ENCODE peak calls at places on chromosomes 1 and 21, in eight cellular contexts. A is HS-5, U is sciatic nerve, P is A172, L is astrocyte of the cerebellum, X is RWPE2, J is NCI-H146, I is GM12864. K is an unnamed sample.

GRCh38 chr1:115198938-115199337 is 109.6 kb upstream of the TSPAN2 start:
- DNase-seq in U (no peak), I (no peak), X (no peak), A (no peak), J (no peak), P (no peak), L (no peak), K (peak)

GRCh38 chr1:229303855-229304254 is 32.9 kb downstream of the RAB4A start:
- DNase-seq in J (no peak), X (no peak), U (no peak), A (no peak), P (no peak), L (no peak), I (no peak), K (no peak)

GRCh38 chr21:45366931-45367401 is 38.0 kb upstream of the COL18A1 start:
- DNase-seq in X (no peak), U (no peak), P (peak), A (peak), J (no peak), I (no peak), L (peak), K (peak)

GRCh38 chr1:163673756-163674155 is 352.0 kb downstream of the NUF2 start:
- DNase-seq in A (no peak), X (no peak), J (no peak), L (no peak), P (no peak), U (no peak), I (no peak), K (no peak)

GRCh38 chr1:22868331-22868730 is 104.3 kb downstream of the LACTBL1 start:
- DNase-seq in I (no peak), U (no peak), J (no peak), A (no peak), X (no peak), P (no peak), L (no peak), K (no peak)

GRCh38 chr21:35038772-35039145 is 10.3 kb downstream of the RUNX1 start:
- DNase-seq in P (no peak), J (no peak), A (no peak), X (no peak), I (no peak), L (no peak), U (no peak), K (no peak)

GRCh38 chr1:154519661-154520060 is 17.4 kb upstream of the SHE start:
- DNase-seq in I (no peak), X (no peak), L (no peak), U (peak), J (no peak), P (no peak), A (no peak), K (no peak)

GRCh38 chr1:54846716-54847284 is 40.2 kb downstream of the DHCR24 start:
- DNase-seq in J (no peak), X (no peak), A (no peak), I (no peak), L (no peak), U (no peak), P (no peak), K (no peak)

GRCh38 chr1:189708674-189709073 is 769.0 kb downstream of the BRINP3 start:
- DNase-seq in X (no peak), P (no peak), J (peak), I (no peak), A (no peak), L (no peak), U (no peak), K (no peak)

GRCh38 chr1:201450721-201451291 is 18.2 kb downstream of the PHLDA3 start:
- DNase-seq in J (peak), U (peak), I (no peak), L (peak), P (peak), A (no peak), X (no peak), K (no peak)

GRCh38 chr1:210123924-210124589 is 108.5 kb upstream of the SERTAD4 start:
- DNase-seq in L (peak), X (no peak), J (no peak), P (peak), I (no peak), A (peak), U (no peak), K (peak)

GRCh38 chr21:42563261-42564045 is 49.8 kb downstream of the SLC37A1 start:
- DNase-seq in P (no peak), L (no peak), X (no peak), A (no peak), I (no peak), J (no peak), U (peak), K (no peak)

GRCh38 chr1:154497026-154497806 is 4.8 kb upstream of the TDRD10 start:
- DNase-seq in J (no peak), I (peak), L (no peak), U (no peak), P (no peak), A (no peak), X (no peak), K (no peak)

GRCh38 chr21:33860332-33860879 is 55.2 kb downstream of the ATP5PO start:
- DNase-seq in P (no peak), L (no peak), I (no peak), J (no peak), X (no peak), U (no peak), A (no peak), K (no peak)

GRCh38 chr1:89844236-89844807 is 23.5 kb downstream of the LRRC8D start:
- DNase-seq in P (no peak), I (no peak), L (no peak), U (no peak), X (no peak), A (no peak), J (no peak), K (no peak)

GRCh38 chr1:39833616-39834015 is 45.0 kb upstream of the BMP8B start:
- DNase-seq in X (no peak), L (no peak), P (no peak), I (no peak), U (no peak), A (no peak), J (no peak), K (no peak)

GRCh38 chr1:77394166-77394565 is 112.3 kb downstream of the AK5 start:
- DNase-seq in P (peak), L (no peak), A (peak), X (no peak), J (no peak), I (no peak), U (no peak), K (no peak)

GRCh38 chr1:154736840-154737239 is 128.9 kb upstream of the ADAR start:
- DNase-seq in J (no peak), A (peak), P (peak), I (no peak), L (no peak), U (no peak), X (no peak), K (no peak)

GRCh38 chr1:158180741-158181576 is at the start of gene CD1D:
- DNase-seq in P (peak), A (no peak), I (no peak), X (no peak), J (no peak), L (no peak), U (no peak), K (no peak)

GRCh38 chr1:230772457-230773395 is 25.5 kb downstream of the CAPN9 start:
- DNase-seq in I (no peak), A (no peak), P (peak), J (peak), L (peak), X (no peak), U (peak), K (peak)

GRCh38 chr1:68049941-68050878 is at the start of gene DIRAS3:
- DNase-seq in X (no peak), J (no peak), U (no peak), L (peak), P (peak), A (no peak), I (no peak), K (no peak)

GRCh38 chr1:72439036-72439435 is 156.7 kb upstream of the NEGR1 start:
- DNase-seq in U (no peak), J (no peak), X (no peak), A (peak), L (no peak), P (no peak), I (no peak), K (no peak)

GRCh38 chr1:18256318-18257235 is 149.0 kb downstream of the IGSF21 start:
- DNase-seq in P (peak), L (peak), I (no peak), A (no peak), X (no peak), U (peak), J (no peak), K (no peak)

GRCh38 chr1:1862905-1863547 is 27.9 kb downstream of the GNB1 start:
- DNase-seq in U (no peak), J (no peak), A (no peak), X (no peak), L (no peak), P (no peak), I (no peak), K (no peak)

GRCh38 chr1:224498574-224499170 is 64.1 kb upstream of the WDR26 start:
- DNase-seq in U (no peak), A (no peak), L (peak), J (no peak), P (peak), I (no peak), X (peak), K (no peak)

GRCh38 chr1:242120432-242120831 is 121.5 kb upstream of the MAP1LC3C start:
- DNase-seq in J (no peak), A (no peak), I (no peak), U (no peak), L (no peak), X (no peak), P (no peak), K (no peak)